ENCODE peak calls at places on chromosomes 5 and 9, in ten cellular contexts. One of them, this sample, is unnamed.

GRCh38 chr9:36991516-36992134 is 42.4 kb downstream of the PAX5 start:
- DNase-seq in activated T-cell treated with anti-CD3 and anti-CD28 coated beads for 4 hours: no peak
- DNase-seq in stimulated activated CD8-positive, alpha-beta memory T cell treated with anti-CD3 and anti-CD28 coated beads, Interleukin-7, amount 100 ng/mL, for 1 hour: no peak
- DNase-seq in RWPE1: peak; percentile 76
- DNase-seq in endothelial cell: peak; percentile 65
- DNase-seq in effector memory CD8-positive, alpha-beta T cell: no peak
- DNase-seq in C1 segment of cervical spinal cord: no peak
- DNase-seq in kidney tubule cell: peak; percentile 46
- DNase-seq in B cell: peak; percentile 73
- DNase-seq in psoas muscle: no peak
- DNase-seq in this sample: no peak

GRCh38 chr9:96858018-96858573 is 3.8 kb upstream of the ZNF782 start:
- DNase-seq in endothelial cell: no peak
- DNase-seq in RWPE1: peak; percentile 78
- DNase-seq in stimulated activated CD8-positive, alpha-beta memory T cell treated with anti-CD3 and anti-CD28 coated beads, Interleukin-7, amount 100 ng/mL, for 1 hour: no peak
- DNase-seq in C1 segment of cervical spinal cord: no peak
- DNase-seq in activated T-cell treated with anti-CD3 and anti-CD28 coated beads for 4 hours: no peak
- DNase-seq in effector memory CD8-positive, alpha-beta T cell: no peak
- DNase-seq in kidney tubule cell: peak; percentile 65
- DNase-seq in B cell: no peak
- DNase-seq in psoas muscle: no peak
- DNase-seq in this sample: peak; percentile 93

GRCh38 chr5:108642170-108642906 is 105.4 kb upstream of the FER start:
- DNase-seq in stimulated activated CD8-positive, alpha-beta memory T cell treated with anti-CD3 and anti-CD28 coated beads, Interleukin-7, amount 100 ng/mL, for 1 hour: peak; percentile 2
- DNase-seq in effector memory CD8-positive, alpha-beta T cell: peak; percentile 37
- DNase-seq in psoas muscle: peak; percentile 26
- DNase-seq in activated T-cell treated with anti-CD3 and anti-CD28 coated beads for 4 hours: peak; percentile 17
- DNase-seq in RWPE1: peak; percentile 92
- DNase-seq in C1 segment of cervical spinal cord: peak; percentile 26
- DNase-seq in endothelial cell: peak; percentile 72
- DNase-seq in B cell: peak; percentile 61
- DNase-seq in kidney tubule cell: peak; percentile 76
- DNase-seq in this sample: peak; percentile 72

GRCh38 chr5:124866355-124867063 is 120.1 kb upstream of the ZNF608 start:
- DNase-seq in psoas muscle: no peak
- DNase-seq in B cell: no peak
- DNase-seq in stimulated activated CD8-positive, alpha-beta memory T cell treated with anti-CD3 and anti-CD28 coated beads, Interleukin-7, amount 100 ng/mL, for 1 hour: no peak
- DNase-seq in endothelial cell: no peak
- DNase-seq in activated T-cell treated with anti-CD3 and anti-CD28 coated beads for 4 hours: no peak
- DNase-seq in kidney tubule cell: peak; percentile 9
- DNase-seq in C1 segment of cervical spinal cord: no peak
- DNase-seq in RWPE1: no peak
- DNase-seq in effector memory CD8-positive, alpha-beta T cell: no peak
- DNase-seq in this sample: peak; percentile 76

GRCh38 chr9:112848316-112849151 is 42.1 kb downstream of the SLC46A2 start:
- DNase-seq in effector memory CD8-positive, alpha-beta T cell: no peak
- DNase-seq in endothelial cell: no peak
- DNase-seq in activated T-cell treated with anti-CD3 and anti-CD28 coated beads for 4 hours: no peak
- DNase-seq in RWPE1: no peak
- DNase-seq in psoas muscle: no peak
- DNase-seq in stimulated activated CD8-positive, alpha-beta memory T cell treated with anti-CD3 and anti-CD28 coated beads, Interleukin-7, amount 100 ng/mL, for 1 hour: no peak
- DNase-seq in C1 segment of cervical spinal cord: no peak
- DNase-seq in B cell: no peak
- DNase-seq in kidney tubule cell: no peak
- DNase-seq in this sample: no peak

GRCh38 chr5:58764199-58764598 is 181.3 kb downstream of the RAB3C start:
- DNase-seq in C1 segment of cervical spinal cord: no peak
- DNase-seq in B cell: no peak
- DNase-seq in psoas muscle: no peak
- DNase-seq in effector memory CD8-positive, alpha-beta T cell: no peak
- DNase-seq in endothelial cell: no peak
- DNase-seq in stimulated activated CD8-positive, alpha-beta memory T cell treated with anti-CD3 and anti-CD28 coated beads, Interleukin-7, amount 100 ng/mL, for 1 hour: no peak
- DNase-seq in activated T-cell treated with anti-CD3 and anti-CD28 coated beads for 4 hours: no peak
- DNase-seq in RWPE1: no peak
- DNase-seq in kidney tubule cell: peak; percentile 14
- DNase-seq in this sample: peak; percentile 17

GRCh38 chr9:115146581-115147021 is 28.6 kb upstream of the TNC start:
- DNase-seq in RWPE1: peak; percentile 77
- DNase-seq in effector memory CD8-positive, alpha-beta T cell: no peak
- DNase-seq in C1 segment of cervical spinal cord: no peak
- DNase-seq in kidney tubule cell: peak; percentile 95
- DNase-seq in psoas muscle: no peak
- DNase-seq in activated T-cell treated with anti-CD3 and anti-CD28 coated beads for 4 hours: no peak
- DNase-seq in B cell: no peak
- DNase-seq in endothelial cell: no peak
- DNase-seq in stimulated activated CD8-positive, alpha-beta memory T cell treated with anti-CD3 and anti-CD28 coated beads, Interleukin-7, amount 100 ng/mL, for 1 hour: no peak
- DNase-seq in this sample: peak; percentile 99

GRCh38 chr5:39631948-39632347 is 207.2 kb upstream of the DAB2 start:
- DNase-seq in RWPE1: no peak
- DNase-seq in C1 segment of cervical spinal cord: no peak
- DNase-seq in B cell: no peak
- DNase-seq in activated T-cell treated with anti-CD3 and anti-CD28 coated beads for 4 hours: no peak
- DNase-seq in psoas muscle: no peak
- DNase-seq in effector memory CD8-positive, alpha-beta T cell: no peak
- DNase-seq in kidney tubule cell: no peak
- DNase-seq in stimulated activated CD8-positive, alpha-beta memory T cell treated with anti-CD3 and anti-CD28 coated beads, Interleukin-7, amount 100 ng/mL, for 1 hour: no peak
- DNase-seq in endothelial cell: no peak
- DNase-seq in this sample: no peak

GRCh38 chr9:30075451-30076199 is 2308.8 kb upstream of the ACO1 start:
- DNase-seq in B cell: no peak
- DNase-seq in RWPE1: peak; percentile 42
- DNase-seq in endothelial cell: no peak
- DNase-seq in C1 segment of cervical spinal cord: no peak
- DNase-seq in activated T-cell treated with anti-CD3 and anti-CD28 coated beads for 4 hours: no peak
- DNase-seq in stimulated activated CD8-positive, alpha-beta memory T cell treated with anti-CD3 and anti-CD28 coated beads, Interleukin-7, amount 100 ng/mL, for 1 hour: no peak
- DNase-seq in effector memory CD8-positive, alpha-beta T cell: no peak
- DNase-seq in kidney tubule cell: peak; percentile 99
- DNase-seq in psoas muscle: no peak
- DNase-seq in this sample: peak; percentile 79

GRCh38 chr5:11234501-11234911 is 473.5 kb upstream of the DAP start:
- DNase-seq in RWPE1: no peak
- DNase-seq in B cell: no peak
- DNase-seq in stimulated activated CD8-positive, alpha-beta memory T cell treated with anti-CD3 and anti-CD28 coated beads, Interleukin-7, amount 100 ng/mL, for 1 hour: no peak
- DNase-seq in endothelial cell: peak; percentile 23
- DNase-seq in effector memory CD8-positive, alpha-beta T cell: no peak
- DNase-seq in kidney tubule cell: no peak
- DNase-seq in activated T-cell treated with anti-CD3 and anti-CD28 coated beads for 4 hours: no peak
- DNase-seq in C1 segment of cervical spinal cord: no peak
- DNase-seq in psoas muscle: no peak
- DNase-seq in this sample: peak; percentile 3

GRCh38 chr5:96113170-96113939 is 151.7 kb upstream of the ELL2 start:
- DNase-seq in kidney tubule cell: no peak
- DNase-seq in endothelial cell: no peak
- DNase-seq in C1 segment of cervical spinal cord: peak; percentile 4
- DNase-seq in activated T-cell treated with anti-CD3 and anti-CD28 coated beads for 4 hours: no peak
- DNase-seq in psoas muscle: no peak
- DNase-seq in stimulated activated CD8-positive, alpha-beta memory T cell treated with anti-CD3 and anti-CD28 coated beads, Interleukin-7, amount 100 ng/mL, for 1 hour: no peak
- DNase-seq in B cell: no peak
- DNase-seq in effector memory CD8-positive, alpha-beta T cell: no peak
- DNase-seq in RWPE1: peak; percentile 94
- DNase-seq in this sample: peak; percentile 78

This sample was measured in M059J.